ENCODE peak calls at places on chromosomes 4 and X, in eight cellular contexts. E is left ventricle myocardium inferior, X is foreskin keratinocyte, C is transverse colon, U is adrenal gland, Z is heart right ventricle, P is PC-9, L is K562. W is an unnamed sample. For H3K4me1, the result is how much of the 10 kb centered on the place peaks cover.

GRCh38 chrX:130118396-130118795 is 8.1 kb upstream of the ELF4 start:
- DNase-seq in X (peak), L (no peak), Z (no peak), C (no peak), P (peak), U (no peak), E (no peak), W (peak)

GRCh38 chrX:9928083-9928482 is 39.1 kb upstream of the CLDN34 start:
- DNase-seq in Z (no peak), X (no peak), P (no peak), C (no peak), U (no peak), E (no peak), L (no peak), W (no peak)

GRCh38 chr4:156941940-156942548 is 29.6 kb downstream of the PDGFC start:
- DNase-seq in Z (peak), E (no peak), U (no peak), P (peak), L (no peak), C (peak), X (peak), W (no peak)

GRCh38 chr4:4693258-4693657 is 151.4 kb upstream of the STX18 start:
- DNase-seq in L (no peak), E (no peak), U (no peak), C (no peak), X (peak), P (no peak), Z (no peak), W (no peak)

GRCh38 chr4:130359537-130359936 is 1263.6 kb downstream of the C4orf33 start:
- DNase-seq in E (no peak), L (no peak), Z (no peak), U (no peak), C (no peak), X (peak), P (no peak), W (no peak)

GRCh38 chrX:136259543-136259942 is 8.3 kb upstream of the MAP7D3 start:
- DNase-seq in Z (no peak), L (no peak), U (no peak), X (peak), P (no peak), C (no peak), E (no peak), W (peak)

GRCh38 chr4:103786014-103786413 is 66.2 kb upstream of the TACR3 start:
- DNase-seq in E (no peak), U (no peak), Z (no peak), L (peak), X (no peak), C (no peak), P (peak), W (no peak)

GRCh38 chr4:38531126-38531737 is 132.8 kb upstream of the KLF3 start:
- DNase-seq in Z (no peak), X (no peak), C (no peak), P (no peak), E (no peak), U (no peak), L (peak), W (no peak)

GRCh38 chr4:118352843-118353373 is at the start of gene PRSS12:
- DNase-seq in Z (peak), E (peak), X (peak), C (peak), U (peak), P (peak), L (peak), W (peak)

GRCh38 chr4:26458104-26458503 is 32.2 kb downstream of the CCKAR start:
- DNase-seq in Z (no peak), P (no peak), C (no peak), X (no peak), U (no peak), E (no peak), L (no peak), W (no peak)

GRCh38 chr4:65083076-65083475 is 587.2 kb downstream of the EPHA5 start:
- DNase-seq in E (no peak), X (no peak), U (no peak), L (no peak), Z (peak), P (no peak), C (no peak), W (no peak)

GRCh38 chr4:56871357-56871993 is 36.2 kb upstream of the REST start:
- DNase-seq in E (no peak), X (no peak), P (no peak), L (no peak), U (no peak), C (no peak), Z (no peak), W (no peak)

GRCh38 chrX:115047715-115048114 is 30.3 kb upstream of the IL13RA2 start:
- DNase-seq in E (no peak), U (no peak), P (no peak), C (no peak), Z (no peak), L (no peak), X (peak), W (no peak)

GRCh38 chrX:9995855-9996339 is 28.7 kb downstream of the CLDN34 start:
- DNase-seq in P (peak), X (no peak), L (peak), E (peak), U (peak), C (peak), Z (peak), W (peak)

GRCh38 chrX:47560179-47560830 is 700 bp upstream of the ARAF start:
- DNase-seq in C (no peak), X (no peak), Z (no peak), L (no peak), U (no peak), P (no peak), E (no peak), W (no peak)

DNA sequence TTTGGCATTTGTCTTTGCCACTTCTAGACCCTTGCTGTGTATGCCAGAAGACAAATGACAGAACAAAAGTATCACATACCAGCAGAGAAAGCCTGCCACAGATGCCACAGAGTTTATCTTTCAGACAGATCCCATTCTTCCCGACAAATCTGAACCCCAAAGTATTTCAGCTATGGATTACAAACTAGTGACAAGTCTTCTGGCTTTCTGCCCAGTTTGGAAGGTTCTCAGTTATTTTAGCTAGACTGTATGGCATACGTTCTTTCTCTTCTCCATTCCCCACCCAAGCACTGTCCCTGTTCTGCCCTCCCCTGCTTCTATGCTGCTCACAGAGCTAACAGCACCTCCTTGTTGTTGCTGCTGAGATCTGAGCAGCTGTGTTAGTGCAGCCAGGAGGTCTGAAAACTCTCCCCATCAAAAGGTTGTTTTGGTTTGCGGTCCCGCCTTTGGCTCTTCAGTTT is 236.7 kb downstream of the FRAS1 start:
- DNase-seq in L (no peak), X (peak), E (no peak), P (peak), C (no peak), Z (no peak), U (no peak), W (no peak)
- H3K4me1 ChIP-seq in L (under half), X (under half), E (under half), P (under half), C (under half), Z (under half), U (under half), W (under half)

DNA sequence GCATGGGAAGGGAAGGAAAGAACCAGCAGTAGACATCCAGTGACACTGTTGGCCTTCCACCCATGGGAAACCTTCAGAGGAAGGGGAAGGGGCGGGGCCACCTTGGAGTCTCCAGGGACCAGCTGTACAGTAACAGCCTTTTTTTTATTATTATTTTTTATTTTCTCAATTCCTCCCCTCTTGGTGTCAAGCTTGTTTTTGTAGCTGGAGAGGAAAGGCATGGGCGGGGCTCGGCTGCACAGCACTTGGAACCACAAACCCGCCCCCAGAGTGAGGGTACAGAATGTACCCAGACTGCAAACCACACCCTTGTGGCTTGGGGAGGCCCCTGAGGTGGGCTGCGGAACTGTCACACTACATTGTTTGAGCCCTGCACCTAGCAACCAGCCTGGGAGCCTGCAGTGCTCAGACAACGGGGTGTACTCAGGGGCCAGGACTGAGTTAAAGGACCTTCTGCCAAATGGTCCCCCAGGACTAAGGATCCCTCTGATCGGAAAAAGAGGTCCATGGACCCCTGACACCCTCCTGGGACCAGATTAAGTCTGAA is 45.7 kb downstream of the PRPS1 start:
- DNase-seq in Z (peak), C (peak), U (peak), P (peak), E (peak), L (peak), X (peak), W (peak)
- H3K4me1 ChIP-seq in Z (under half), C (under half), U (under half), P (under half), E (half or more), L (under half), X (under half), W (half or more)

GRCh38 chr4:55364691-55365346 is 18.8 kb downstream of the SRD5A3 start:
- DNase-seq in U (no peak), C (no peak), E (no peak), L (no peak), X (no peak), Z (no peak), P (no peak), W (no peak)
- H3K4me1 ChIP-seq in U (under half), C (under half), E (under half), L (under half), X (under half), Z (under half), P (under half), W (under half)

GRCh38 chr4:89307185-89307445 is 485 bp downstream of the GPRIN3 start:
- DNase-seq in U (no peak), L (no peak), P (no peak), X (no peak), E (no peak), C (no peak), Z (no peak), W (no peak)

GRCh38 chr4:89306486-89307184 is 965 bp downstream of the GPRIN3 start:
- DNase-seq in C (no peak), E (no peak), U (no peak), X (no peak), L (no peak), Z (no peak), P (no peak), W (no peak)

GRCh38 chr4:89305028-89305427 is 2.6 kb downstream of the GPRIN3 start:
- DNase-seq in C (no peak), Z (no peak), P (no peak), U (no peak), X (no peak), L (no peak), E (no peak), W (no peak)

GRCh38 chr4:89307446-89308160 is at the start of gene GPRIN3:
- DNase-seq in L (no peak), P (peak), Z (peak), U (peak), C (peak), E (peak), X (no peak), W (peak)

DNA sequence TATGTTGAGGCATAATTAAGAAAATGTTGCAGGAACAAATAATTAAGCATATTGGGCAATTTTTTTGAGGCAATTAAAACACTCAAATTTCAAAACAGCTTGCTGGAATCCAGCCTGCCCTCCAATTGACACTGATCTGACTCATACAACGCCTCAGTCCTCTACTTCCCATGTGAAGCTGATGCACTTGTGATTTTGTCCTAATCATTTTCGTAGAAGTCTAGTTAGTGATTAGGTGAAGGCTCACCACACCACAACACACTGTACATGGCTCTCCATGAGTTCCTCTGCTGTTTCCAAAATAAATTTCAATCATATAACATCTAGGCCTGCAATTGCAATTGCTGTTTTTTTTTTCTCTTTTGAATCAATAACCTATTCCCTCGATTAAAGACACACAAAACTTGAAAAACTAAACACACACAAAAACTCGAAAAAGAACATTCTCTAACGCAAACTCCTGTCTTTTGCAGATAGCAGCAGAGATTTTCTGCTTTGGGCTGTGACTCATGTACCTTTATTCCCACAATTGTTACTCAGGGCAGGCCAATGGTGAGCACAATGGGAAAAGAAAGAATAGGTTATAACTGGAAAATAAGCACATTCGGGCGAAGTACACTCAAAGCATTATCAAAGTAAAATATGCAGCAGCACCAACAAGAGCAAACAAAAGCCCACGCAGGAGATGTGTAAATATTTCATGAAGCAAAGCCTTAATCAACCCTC is 1.7 kb downstream of the GPRIN3 start:
- DNase-seq in X (no peak), U (no peak), C (no peak), L (no peak), P (no peak), E (no peak), Z (no peak), W (peak)
- H3K4me1 ChIP-seq in X (under half), U (under half), C (half or more), L (under half), P (under half), E (half or more), Z (under half), W (half or more)

GRCh38 chr4:89296871-89297270 is 10.7 kb downstream of the GPRIN3 start:
- DNase-seq in E (no peak), P (no peak), C (no peak), U (no peak), L (no peak), X (no peak), Z (no peak), W (no peak)

GRCh38 chr4:89296399-89296798 is 11.2 kb downstream of the GPRIN3 start:
- DNase-seq in X (no peak), C (no peak), U (no peak), Z (no peak), L (no peak), P (no peak), E (no peak), W (no peak)

GRCh38 chr4:89294583-89295244 is 12.9 kb downstream of the GPRIN3 start:
- DNase-seq in P (no peak), C (no peak), X (no peak), U (no peak), L (no peak), Z (no peak), E (no peak), W (peak)

GRCh38 chr4:89293299-89293698 is 14.3 kb downstream of the GPRIN3 start:
- DNase-seq in U (no peak), X (no peak), E (no peak), P (no peak), L (no peak), Z (no peak), C (no peak), W (no peak)

DNA sequence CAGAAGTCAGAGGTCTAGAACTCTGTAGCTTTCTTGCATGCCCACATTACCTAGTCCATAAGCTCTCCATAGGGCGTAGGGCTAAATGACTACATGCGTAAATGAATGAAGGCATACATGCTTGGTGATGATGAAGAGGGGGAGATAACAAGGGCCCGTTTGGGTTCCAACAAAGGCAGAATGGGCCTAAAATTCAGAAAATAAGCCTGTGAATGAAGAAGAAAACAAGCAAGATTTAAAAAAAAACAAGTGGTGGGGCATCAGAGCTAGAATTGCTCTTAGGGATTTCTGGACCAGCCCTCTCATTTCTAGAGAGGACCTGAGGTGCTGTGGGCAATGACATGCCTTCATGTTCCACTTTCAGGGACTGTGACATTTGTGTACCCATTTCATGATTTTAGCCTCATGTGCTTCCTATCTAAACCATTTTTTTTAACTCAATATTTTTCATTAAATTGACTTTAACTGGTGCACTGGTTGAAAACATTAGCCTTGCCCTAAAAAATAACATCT is 12.1 kb downstream of the GPRIN3 start:
- DNase-seq in L (no peak), X (no peak), U (no peak), E (no peak), Z (no peak), C (no peak), P (no peak), W (no peak)
- H3K4me1 ChIP-seq in L (under half), X (under half), U (under half), E (half or more), Z (half or more), C (half or more), P (under half), W (half or more)